ENCODE peak calls at places on chromosomes 4 and X, in eight cellular contexts. S is stimulated activated CD8-positive, alpha-beta memory T cell treated with anti-CD3 and anti-CD28 coated beads, Interleukin-15, amount 100 ng/mL, for 4 hours; D is dorsolateral prefrontal cortex; Z is AG10803; B is right lobe of liver; F is germinal center; X is NCI-H510A treated with DMSO at 0.1 percent for 48 hours; L is GM20000. K is an unnamed sample.

GRCh38 chr4:168318266-168318895 is at the start of gene DDX60:
- DNase-seq in F (peak; percentile 61), Z (peak; percentile 66), L (peak; percentile 74), D (no peak), X (peak; percentile 79), B (peak; percentile 83), S (peak; percentile 65), K (peak; percentile 80)

GRCh38 chrX:16664059-16664458 is 14.1 kb downstream of the S100G start:
- DNase-seq in B (no peak), D (no peak), Z (no peak), L (no peak), X (no peak), F (no peak), S (no peak), K (no peak)

GRCh38 chr4:59222231-59222630 is 1977.9 kb upstream of the ADGRL3 start:
- DNase-seq in L (no peak), S (no peak), X (no peak), D (no peak), B (no peak), F (no peak), Z (no peak), K (no peak)

GRCh38 chrX:103254171-103254824 is 657 bp downstream of the TCEAL8 start:
- DNase-seq in D (no peak), Z (peak; percentile 31), S (no peak), F (peak; percentile 5), L (peak; percentile 30), X (peak; percentile 88), B (peak; percentile 64), K (peak; percentile 56)

GRCh38 chr4:81397635-81398034 is 74.1 kb downstream of the RASGEF1B start:
- DNase-seq in D (no peak), F (no peak), Z (no peak), B (no peak), S (no peak), X (no peak), L (no peak), K (no peak)

GRCh38 chr4:16140520-16141249 is 56.9 kb upstream of the PROM1 start:
- DNase-seq in L (no peak), F (no peak), Z (peak; percentile 93), D (no peak), B (no peak), X (no peak), S (no peak), K (peak; percentile 95)

GRCh38 chr4:7341486-7342222 is 93.1 kb downstream of the PSAPL1 start:
- DNase-seq in D (no peak), B (peak; percentile 21), S (no peak), X (no peak), F (no peak), Z (peak; percentile 74), L (no peak), K (peak; percentile 77)

GRCh38 chr4:74370912-74371311 is 6.0 kb downstream of the EREG start:
- DNase-seq in X (peak; percentile 69), Z (peak; percentile 44), L (peak; percentile 42), S (no peak), B (no peak), F (peak; percentile 21), D (no peak), K (peak; percentile 42)

GRCh38 chr4:183107891-183108459 is 8.9 kb downstream of the WWC2 start:
- DNase-seq in D (no peak), S (no peak), Z (no peak), L (no peak), B (no peak), X (no peak), F (no peak), K (no peak)

GRCh38 chr4:86633854-86634253 is 39.7 kb downstream of the PTPN13 start:
- DNase-seq in B (no peak), Z (no peak), F (no peak), S (no peak), L (no peak), D (no peak), X (no peak), K (no peak)

GRCh38 chr4:114272226-114272625 is 292.8 kb upstream of the ARSJ start:
- DNase-seq in S (no peak), Z (peak; percentile 96), X (no peak), D (no peak), F (no peak), L (no peak), B (no peak), K (peak; percentile 69)

GRCh38 chrX:150913511-150913910 is 15.0 kb upstream of the CD99L2 start:
- DNase-seq in L (no peak), S (no peak), F (no peak), D (no peak), X (no peak), B (no peak), Z (peak; percentile 73), K (peak; percentile 9)

GRCh38 chr4:81786063-81786763 is 314.5 kb upstream of the RASGEF1B start:
- DNase-seq in Z (no peak), S (no peak), L (no peak), X (peak; percentile 25), B (no peak), F (no peak), D (no peak), K (peak; percentile 1)